ENCODE peak calls at places on chromosomes 5 and 9, in ten cellular contexts. One of them, this sample, is unnamed. For H3K4me1, the result is how much of the 10 kb centered on the place peaks cover.

GRCh38 chr5:178310130-178310865 is 77.7 kb upstream of the PHYKPL start:
- DNase-seq in heart left ventricle: no peak
- DNase-seq in A549: no peak
- DNase-seq in adrenal gland: no peak
- DNase-seq in sigmoid colon: peak
- DNase-seq in ovary: no peak
- DNase-seq in uterus: no peak
- DNase-seq in endothelial cell of umbilical vein: no peak
- DNase-seq in transverse colon: no peak
- DNase-seq in esophagus squamous epithelium: no peak
- DNase-seq in this sample: no peak

GRCh38 chr5:107937198-107937597 is 266.5 kb upstream of the EFNA5 start:
- DNase-seq in adrenal gland: no peak
- DNase-seq in ovary: no peak
- DNase-seq in A549: no peak
- DNase-seq in uterus: no peak
- DNase-seq in esophagus squamous epithelium: no peak
- DNase-seq in sigmoid colon: no peak
- DNase-seq in heart left ventricle: no peak
- DNase-seq in endothelial cell of umbilical vein: no peak
- DNase-seq in transverse colon: no peak
- DNase-seq in this sample: no peak

GRCh38 chr5:133489632-133490031 is 122.7 kb downstream of the FSTL4 start:
- DNase-seq in endothelial cell of umbilical vein: no peak
- DNase-seq in sigmoid colon: no peak
- DNase-seq in adrenal gland: no peak
- DNase-seq in esophagus squamous epithelium: no peak
- DNase-seq in transverse colon: no peak
- DNase-seq in A549: peak
- DNase-seq in heart left ventricle: no peak
- DNase-seq in uterus: no peak
- DNase-seq in ovary: no peak
- DNase-seq in this sample: peak

GRCh38 chr9:127905788-127906191 is 6.4 kb upstream of the ST6GALNAC6 start:
- DNase-seq in esophagus squamous epithelium: no peak
- DNase-seq in sigmoid colon: no peak
- DNase-seq in transverse colon: peak
- DNase-seq in ovary: no peak
- DNase-seq in uterus: peak
- DNase-seq in adrenal gland: no peak
- DNase-seq in heart left ventricle: no peak
- DNase-seq in endothelial cell of umbilical vein: no peak
- DNase-seq in A549: no peak
- DNase-seq in this sample: peak

GRCh38 chr5:38603691-38604090 is 47.2 kb upstream of the LIFR start:
- DNase-seq in ovary: no peak
- DNase-seq in A549: no peak
- DNase-seq in heart left ventricle: no peak
- DNase-seq in esophagus squamous epithelium: no peak
- DNase-seq in endothelial cell of umbilical vein: no peak
- DNase-seq in transverse colon: no peak
- DNase-seq in sigmoid colon: no peak
- DNase-seq in adrenal gland: no peak
- DNase-seq in uterus: no peak
- DNase-seq in this sample: no peak

GRCh38 chr9:128108784-128109709 is 18.5 kb downstream of the PTGES2 start:
- DNase-seq in transverse colon: peak
- DNase-seq in endothelial cell of umbilical vein: no peak
- DNase-seq in uterus: no peak
- DNase-seq in sigmoid colon: peak
- DNase-seq in adrenal gland: peak
- DNase-seq in heart left ventricle: peak
- DNase-seq in esophagus squamous epithelium: no peak
- DNase-seq in ovary: peak
- DNase-seq in A549: no peak
- DNase-seq in this sample: no peak

GRCh38 chr5:65290677-65291076 is 191.0 kb downstream of the ADAMTS6 start:
- DNase-seq in uterus: no peak
- DNase-seq in ovary: no peak
- DNase-seq in sigmoid colon: no peak
- DNase-seq in A549: no peak
- DNase-seq in heart left ventricle: no peak
- DNase-seq in transverse colon: no peak
- DNase-seq in endothelial cell of umbilical vein: no peak
- DNase-seq in esophagus squamous epithelium: no peak
- DNase-seq in adrenal gland: no peak
- DNase-seq in this sample: no peak

GRCh38 chr5:55096860-55097259 is 5.6 kb upstream of the GZMA start:
- DNase-seq in A549: no peak
- DNase-seq in heart left ventricle: no peak
- DNase-seq in sigmoid colon: no peak
- DNase-seq in ovary: no peak
- DNase-seq in esophagus squamous epithelium: no peak
- DNase-seq in uterus: no peak
- DNase-seq in adrenal gland: no peak
- DNase-seq in endothelial cell of umbilical vein: no peak
- DNase-seq in transverse colon: peak
- DNase-seq in this sample: peak

GRCh38 chr5:141623197-141623596 is 4.4 kb upstream of the DIAPH1 start:
- DNase-seq in uterus: no peak
- DNase-seq in sigmoid colon: no peak
- DNase-seq in esophagus squamous epithelium: no peak
- DNase-seq in transverse colon: no peak
- DNase-seq in heart left ventricle: no peak
- DNase-seq in endothelial cell of umbilical vein: no peak
- DNase-seq in adrenal gland: no peak
- DNase-seq in ovary: no peak
- DNase-seq in A549: no peak
- DNase-seq in this sample: peak

GRCh38 chr5:140111043-140111858 is 2.7 kb upstream of the PURA start:
- DNase-seq in sigmoid colon: no peak
- DNase-seq in heart left ventricle: no peak
- DNase-seq in esophagus squamous epithelium: no peak
- DNase-seq in ovary: no peak
- DNase-seq in adrenal gland: no peak
- DNase-seq in transverse colon: no peak
- DNase-seq in uterus: no peak
- DNase-seq in A549: no peak
- DNase-seq in endothelial cell of umbilical vein: no peak
- DNase-seq in this sample: no peak

GRCh38 chr9:4497855-4498254 is 7.6 kb downstream of the SLC1A1 start:
- DNase-seq in sigmoid colon: no peak
- DNase-seq in adrenal gland: no peak
- DNase-seq in heart left ventricle: no peak
- DNase-seq in transverse colon: no peak
- DNase-seq in A549: peak
- DNase-seq in uterus: no peak
- DNase-seq in endothelial cell of umbilical vein: peak
- DNase-seq in ovary: no peak
- DNase-seq in esophagus squamous epithelium: no peak
- DNase-seq in this sample: no peak

GRCh38 chr9:111903996-111904395 is 7.4 kb downstream of the UGCG start:
- DNase-seq in heart left ventricle: no peak
- DNase-seq in esophagus squamous epithelium: no peak
- DNase-seq in sigmoid colon: no peak
- DNase-seq in A549: no peak
- DNase-seq in transverse colon: no peak
- DNase-seq in ovary: no peak
- DNase-seq in uterus: no peak
- DNase-seq in endothelial cell of umbilical vein: no peak
- DNase-seq in adrenal gland: no peak
- DNase-seq in this sample: no peak

DNA sequence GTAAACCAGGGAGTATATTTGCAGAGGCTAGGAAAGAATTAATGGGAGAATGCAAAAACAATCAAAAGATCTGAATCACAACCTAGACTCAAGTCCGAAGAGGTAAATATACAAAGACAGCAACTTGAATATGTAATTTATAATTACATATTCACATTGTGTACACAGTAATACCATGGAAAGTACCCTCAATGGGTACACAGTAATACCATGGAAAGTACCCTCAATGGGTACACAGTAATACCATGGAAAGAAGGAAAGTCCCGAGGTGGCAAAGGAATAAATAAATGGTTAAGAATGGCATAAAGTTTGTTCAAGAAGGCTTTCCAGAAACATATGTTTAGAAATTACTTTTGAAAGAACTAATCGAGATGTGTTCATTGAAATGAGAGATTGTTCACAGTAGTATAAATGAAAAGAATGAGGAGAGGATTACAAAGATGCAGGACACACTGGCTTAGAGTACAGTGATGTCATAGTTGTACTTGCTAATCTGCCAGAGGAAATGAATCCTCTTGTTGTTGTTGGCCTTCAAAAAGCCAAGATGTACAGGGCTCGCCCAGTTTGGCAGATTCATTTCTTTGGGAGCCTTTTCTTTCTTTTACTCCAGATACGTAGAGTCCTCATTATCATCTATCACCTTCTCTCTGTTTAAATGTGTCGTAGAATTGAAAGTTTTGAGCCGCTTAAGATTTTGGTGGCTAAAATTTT is 116.0 kb downstream of the UNC13B start:
- DNase-seq in ovary: no peak
- DNase-seq in A549: no peak
- DNase-seq in esophagus squamous epithelium: no peak
- DNase-seq in adrenal gland: peak
- DNase-seq in uterus: no peak
- DNase-seq in heart left ventricle: no peak
- DNase-seq in endothelial cell of umbilical vein: peak
- DNase-seq in transverse colon: no peak
- DNase-seq in sigmoid colon: no peak
- DNase-seq in this sample: no peak
- H3K4me1 ChIP-seq in ovary: under half
- H3K4me1 ChIP-seq in A549: under half
- H3K4me1 ChIP-seq in esophagus squamous epithelium: under half
- H3K4me1 ChIP-seq in adrenal gland: under half
- H3K4me1 ChIP-seq in uterus: under half
- H3K4me1 ChIP-seq in heart left ventricle: under half
- H3K4me1 ChIP-seq in endothelial cell of umbilical vein: under half
- H3K4me1 ChIP-seq in transverse colon: under half
- H3K4me1 ChIP-seq in sigmoid colon: under half
- H3K4me1 ChIP-seq in this sample: under half

DNA sequence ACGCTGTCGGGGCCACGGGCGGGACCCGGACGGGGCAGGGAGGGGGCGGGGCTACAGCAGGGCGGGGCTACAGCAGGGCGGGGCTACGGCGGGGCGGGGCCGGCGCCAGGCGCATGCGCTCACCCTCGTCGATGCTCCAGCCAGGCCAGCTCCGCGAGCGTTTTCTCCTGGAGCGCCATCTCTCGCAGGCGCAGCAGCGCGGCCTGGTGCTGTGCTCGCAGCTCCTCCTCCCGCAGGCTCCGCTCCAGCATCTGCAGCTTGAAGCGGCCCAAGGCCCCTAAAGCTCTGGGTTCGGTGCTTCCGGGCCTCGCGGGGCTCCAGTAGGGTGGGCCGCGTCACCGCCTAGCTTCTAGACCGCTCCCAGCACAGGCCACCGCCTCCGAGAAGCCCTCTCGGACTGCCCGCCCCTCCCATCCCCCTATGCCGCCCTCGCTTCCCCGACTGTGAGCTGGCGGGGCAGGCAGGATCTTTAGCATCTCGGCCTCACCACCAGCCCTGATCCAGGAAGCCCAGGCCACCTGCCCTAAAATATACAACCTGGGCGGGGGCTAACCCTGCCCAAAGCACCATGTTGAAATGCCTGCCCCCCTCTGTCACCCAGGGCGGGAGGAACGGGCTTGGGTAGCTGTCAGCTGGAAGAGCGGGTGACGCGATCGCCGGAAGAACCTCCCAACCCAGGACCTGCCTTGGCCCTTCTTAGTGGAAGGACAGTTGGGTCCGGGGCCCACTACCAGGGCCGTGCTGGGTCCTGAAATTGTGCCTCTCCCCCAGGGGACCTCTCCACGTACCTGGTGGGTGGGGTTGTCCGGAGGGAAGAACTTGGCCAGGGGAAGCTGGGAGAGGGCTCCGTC is 21.9 kb upstream of the QSOX2 start:
- DNase-seq in transverse colon: peak
- DNase-seq in adrenal gland: peak
- DNase-seq in ovary: peak
- DNase-seq in sigmoid colon: peak
- DNase-seq in endothelial cell of umbilical vein: peak
- DNase-seq in esophagus squamous epithelium: peak
- DNase-seq in heart left ventricle: peak
- DNase-seq in uterus: peak
- DNase-seq in A549: peak
- DNase-seq in this sample: peak
- TF ChIP-seq POLR2A in transverse colon: no peak
- TF ChIP-seq POLR2A in adrenal gland: peak
- TF ChIP-seq POLR2A in ovary: no peak
- TF ChIP-seq POLR2A in sigmoid colon: no peak
- TF ChIP-seq POLR2A in endothelial cell of umbilical vein: peak
- TF ChIP-seq POLR2A in esophagus squamous epithelium: no peak
- TF ChIP-seq POLR2A in heart left ventricle: peak
- TF ChIP-seq POLR2A in uterus: no peak
- TF ChIP-seq POLR2A in A549: peak
- TF ChIP-seq POLR2A in this sample: peak

GRCh38 chr9:35490155-35490909 is 421 bp downstream of the RUSC2 start:
- DNase-seq in ovary: peak
- DNase-seq in A549: no peak
- DNase-seq in esophagus squamous epithelium: no peak
- DNase-seq in heart left ventricle: peak
- DNase-seq in endothelial cell of umbilical vein: no peak
- DNase-seq in adrenal gland: peak
- DNase-seq in uterus: peak
- DNase-seq in sigmoid colon: peak
- DNase-seq in transverse colon: peak
- DNase-seq in this sample: peak
- H3K4me3 ChIP-seq in ovary: peak
- H3K4me3 ChIP-seq in A549: peak
- H3K4me3 ChIP-seq in esophagus squamous epithelium: peak
- H3K4me3 ChIP-seq in heart left ventricle: peak
- H3K4me3 ChIP-seq in endothelial cell of umbilical vein: peak
- H3K4me3 ChIP-seq in adrenal gland: peak
- H3K4me3 ChIP-seq in uterus: peak
- H3K4me3 ChIP-seq in sigmoid colon: peak
- H3K4me3 ChIP-seq in transverse colon: peak
- H3K4me3 ChIP-seq in this sample: peak

DNA sequence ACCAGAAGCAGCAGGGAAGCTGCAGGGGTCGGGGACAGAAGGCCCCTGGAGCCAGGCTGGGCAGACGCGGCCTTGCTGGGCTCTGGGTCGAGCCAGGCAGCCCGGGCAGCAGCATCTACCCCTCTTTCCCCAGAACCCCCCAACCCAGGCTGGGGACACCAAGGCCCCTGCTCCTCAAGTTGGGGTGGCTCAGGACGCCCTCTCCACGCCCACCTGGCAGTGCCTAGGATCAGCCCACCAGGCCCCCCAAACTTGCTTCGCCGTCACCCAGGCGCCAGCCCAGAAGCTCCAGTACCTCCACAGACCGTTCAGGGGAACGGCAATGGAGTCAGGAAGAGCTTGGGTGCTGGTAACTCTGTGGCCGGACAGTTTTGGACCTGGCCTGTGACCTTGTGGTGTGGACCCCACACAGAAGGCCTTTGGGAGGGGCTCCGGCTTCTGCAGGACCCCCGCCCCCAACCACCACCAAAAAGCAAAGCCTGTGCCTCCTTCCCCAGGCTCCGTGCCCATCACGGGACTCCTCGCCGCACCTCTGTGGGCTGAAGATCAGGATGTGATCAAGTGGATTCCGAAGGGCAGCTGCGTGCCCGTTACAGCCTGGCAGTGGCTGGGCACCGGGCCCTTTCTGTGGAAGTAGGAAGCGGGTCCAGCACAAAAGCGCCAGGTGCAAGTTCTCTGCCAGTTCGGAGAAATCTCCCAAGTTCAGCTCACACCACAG is 2.2 kb downstream of the SLC12A7 start:
- DNase-seq in sigmoid colon: no peak
- DNase-seq in uterus: no peak
- DNase-seq in endothelial cell of umbilical vein: no peak
- DNase-seq in adrenal gland: no peak
- DNase-seq in transverse colon: no peak
- DNase-seq in esophagus squamous epithelium: no peak
- DNase-seq in ovary: no peak
- DNase-seq in A549: no peak
- DNase-seq in heart left ventricle: no peak
- DNase-seq in this sample: peak
- H3K4me1 ChIP-seq in sigmoid colon: under half
- H3K4me1 ChIP-seq in uterus: under half
- H3K4me1 ChIP-seq in endothelial cell of umbilical vein: under half
- H3K4me1 ChIP-seq in adrenal gland: under half
- H3K4me1 ChIP-seq in transverse colon: half or more
- H3K4me1 ChIP-seq in esophagus squamous epithelium: half or more
- H3K4me1 ChIP-seq in ovary: under half
- H3K4me1 ChIP-seq in A549: under half
- H3K4me1 ChIP-seq in heart left ventricle: half or more
- H3K4me1 ChIP-seq in this sample: half or more

This sample was measured in body of pancreas.